ENCODE peak calls at places on chromosome 10, in five cellular contexts. E is uterus, H is esophagus muscularis mucosa, R is right lobe of liver, A is aorta. M is an unnamed sample.

GRCh38 chr10:81848514-81848913 is 26.5 kb upstream of the NRG3 start:
- DNase-seq in R (no peak), E (no peak), A (no peak), H (no peak), M (no peak)

GRCh38 chr10:113957013-113957412 is 86.7 kb upstream of the ADRB1 start:
- DNase-seq in A (no peak), R (no peak), H (no peak), E (no peak), M (no peak)

GRCh38 chr10:47165168-47165710 is 134.8 kb upstream of the GDF10 start:
- DNase-seq in H (peak), R (no peak), A (no peak), E (no peak), M (no peak)

GRCh38 chr10:66627156-66627555 is 298.7 kb upstream of the LRRTM3 start:
- DNase-seq in A (no peak), E (no peak), R (no peak), H (no peak), M (no peak)

GRCh38 chr10:69816536-69816935 is 14.8 kb downstream of the COL13A1 start:
- DNase-seq in E (no peak), R (no peak), H (no peak), A (no peak), M (no peak)

GRCh38 chr10:60480865-60481563 is 91.3 kb upstream of the ANK3 start:
- DNase-seq in H (no peak), R (no peak), E (no peak), A (no peak), M (no peak)

GRCh38 chr10:58412502-58412961 is 27.3 kb downstream of the TFAM start:
- DNase-seq in R (no peak), A (no peak), H (no peak), E (no peak), M (no peak)

GRCh38 chr10:47356708-47357107 is 8.5 kb downstream of the RBP3 start:
- DNase-seq in R (no peak), E (no peak), H (no peak), A (no peak), M (no peak)

GRCh38 chr10:102832987-102833386 is 4.2 kb downstream of the CYP17A1 start:
- DNase-seq in A (no peak), H (no peak), R (no peak), E (no peak), M (no peak)

GRCh38 chr10:120514035-120514620 is 57.1 kb downstream of the PLPP4 start:
- DNase-seq in H (peak), R (peak), A (no peak), E (no peak), M (no peak)

GRCh38 chr10:184911-185310 is 49.7 kb downstream of the ZMYND11 start:
- DNase-seq in A (no peak), E (no peak), R (no peak), H (no peak), M (no peak)

GRCh38 chr10:44990302-44990655 is 10.4 kb upstream of the ZNF22 start:
- DNase-seq in E (no peak), H (no peak), A (no peak), R (no peak), M (no peak)

GRCh38 chr10:27252267-27253000 is 11.8 kb upstream of the ACBD5 start:
- DNase-seq in A (peak), H (no peak), E (peak), R (peak), M (peak)

GRCh38 chr10:75187961-75188426 is 22.6 kb upstream of the VDAC2 start:
- DNase-seq in A (no peak), R (peak), H (no peak), E (peak), M (no peak)

GRCh38 chr10:124384591-124385190 is 34.0 kb downstream of the OAT start:
- DNase-seq in E (no peak), R (no peak), A (peak), H (no peak), M (no peak)

GRCh38 chr10:74916283-74916682 is 89.9 kb downstream of the KAT6B start:
- DNase-seq in E (no peak), H (no peak), A (no peak), R (no peak), M (no peak)

GRCh38 chr10:131816941-131817700 is 83.7 kb upstream of the PPP2R2D start:
- DNase-seq in E (no peak), H (peak), R (no peak), A (peak), M (no peak)
- H3K4me3 ChIP-seq in E (no peak), H (no peak), R (no peak), A (no peak), M (no peak)

GRCh38 chr10:13000431-13000830 is 1.1 kb downstream of the CCDC3 start:
- DNase-seq in H (no peak), E (no peak), R (no peak), A (no peak), M (no peak)

GRCh38 chr10:13001887-13002212 is 337 bp upstream of the CCDC3 start:
- DNase-seq in R (no peak), A (no peak), E (no peak), H (no peak), M (no peak)

GRCh38 chr10:13003781-13004180 is 2.3 kb upstream of the CCDC3 start:
- DNase-seq in A (no peak), E (no peak), R (no peak), H (no peak), M (no peak)

GRCh38 chr10:13003004-13003403 is 1.5 kb upstream of the CCDC3 start:
- DNase-seq in R (no peak), H (no peak), E (no peak), A (no peak), M (no peak)

DNA sequence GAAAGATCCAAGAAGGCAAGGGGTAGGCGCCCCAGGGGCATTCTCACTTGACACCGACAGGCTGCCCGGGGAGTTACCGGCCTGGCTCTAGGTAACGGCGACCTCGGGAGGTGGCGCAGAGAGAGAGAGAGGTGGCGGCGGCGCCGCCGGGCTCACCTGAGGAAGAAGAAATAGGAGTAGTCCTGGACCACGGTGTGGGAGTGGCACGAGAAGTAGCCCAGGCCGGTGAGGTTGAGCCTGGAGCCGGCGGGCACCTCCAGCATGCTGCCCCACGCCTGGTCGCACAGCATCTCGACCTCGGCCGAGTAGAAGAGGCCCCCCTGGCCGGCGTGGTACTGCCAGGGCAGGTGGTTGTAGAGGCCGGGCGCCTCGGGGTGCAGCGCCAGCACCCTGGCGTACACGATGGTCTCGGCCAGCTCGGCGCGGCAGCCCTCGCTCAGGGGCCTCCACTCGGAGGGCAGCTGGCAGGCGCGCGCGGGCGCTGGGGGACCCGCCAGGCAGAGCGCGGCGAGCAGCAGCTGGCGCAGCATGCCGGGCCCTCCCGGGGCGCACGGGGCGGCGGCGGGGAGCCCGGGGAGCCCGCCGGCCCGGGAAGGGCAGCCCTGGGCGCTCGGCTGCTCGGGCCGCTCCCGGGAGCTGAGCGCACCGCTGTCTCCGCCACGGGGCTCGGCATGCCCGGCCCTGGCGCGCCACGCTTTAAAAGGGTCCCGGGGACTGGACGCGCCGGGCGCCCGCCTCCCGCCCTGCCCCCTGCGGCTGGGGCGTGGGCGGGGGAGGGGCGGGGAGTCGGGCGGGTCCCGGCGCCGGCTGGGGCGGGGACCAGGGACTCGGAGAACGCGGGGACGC is at the start of gene CCDC3:
- DNase-seq in A (peak), E (peak), H (no peak), R (peak), M (no peak)
- H3K4me3 ChIP-seq in A (peak), E (peak), H (peak), R (peak), M (peak)

GRCh38 chr10:17233534-17233933 is 5.5 kb downstream of the VIM start:
- DNase-seq in A (no peak), R (no peak), H (no peak), E (peak), M (no peak)
- H3K4me3 ChIP-seq in A (peak), R (no peak), H (peak), E (no peak), M (peak)

DNA sequence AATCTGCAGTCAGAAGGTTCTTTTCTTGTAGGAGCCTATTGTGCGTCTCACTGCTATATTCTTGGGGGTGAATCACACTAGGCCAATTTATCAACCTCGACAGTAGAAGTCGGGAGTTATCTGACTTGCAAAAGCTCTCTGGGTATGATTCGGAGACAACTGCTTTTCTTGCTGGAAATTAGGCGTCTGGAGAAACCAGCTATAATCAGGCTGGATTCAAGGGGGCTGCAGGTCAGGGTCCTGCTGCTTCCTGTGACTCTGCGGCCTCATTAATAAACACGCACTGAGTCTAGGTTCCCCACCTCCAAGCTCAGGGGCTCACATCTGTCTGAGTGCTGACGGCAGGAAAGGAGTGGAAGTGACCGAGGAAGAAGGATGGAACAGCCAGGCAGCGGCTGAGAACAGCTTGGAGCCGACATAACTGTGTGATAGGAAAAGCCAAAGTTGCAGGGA is 184.5 kb downstream of the FANK1 start:
- DNase-seq in R (no peak), H (no peak), A (no peak), E (no peak), M (no peak)
- H3K4me3 ChIP-seq in R (no peak), H (peak), A (no peak), E (no peak), M (no peak)

M was measured in tibial nerve.